ENCODE peak calls at places on chromosomes 6 and 20, in ten cellular contexts. One of them, this sample, is unnamed.

GRCh38 chr20:48738399-48739304 is 89.1 kb downstream of the PREX1 start:
- DNase-seq in HCT116: no peak
- DNase-seq in NCI-H2107: no peak
- DNase-seq in adipocyte: no peak
- DNase-seq in GM23248: no peak
- DNase-seq in right lobe of liver: no peak
- DNase-seq in SW 1271: no peak
- DNase-seq in CMK: no peak
- DNase-seq in HT-29: no peak
- DNase-seq in midbrain: no peak
- DNase-seq in this sample: peak; percentile 91

GRCh38 chr6:81734081-81734480 is 18.4 kb downstream of the TENT5A start:
- DNase-seq in HCT116: no peak
- DNase-seq in NCI-H2107: no peak
- DNase-seq in adipocyte: no peak
- DNase-seq in GM23248: no peak
- DNase-seq in right lobe of liver: no peak
- DNase-seq in SW 1271: no peak
- DNase-seq in CMK: no peak
- DNase-seq in HT-29: no peak
- DNase-seq in midbrain: no peak
- DNase-seq in this sample: no peak

GRCh38 chr6:455835-456234 is 64.3 kb downstream of the IRF4 start:
- DNase-seq in HCT116: no peak
- DNase-seq in NCI-H2107: no peak
- DNase-seq in adipocyte: no peak
- DNase-seq in GM23248: no peak
- DNase-seq in right lobe of liver: no peak
- DNase-seq in SW 1271: no peak
- DNase-seq in CMK: no peak
- DNase-seq in HT-29: no peak
- DNase-seq in midbrain: no peak
- DNase-seq in this sample: no peak

GRCh38 chr6:85493389-85493788 is 43.5 kb downstream of the NT5E start:
- DNase-seq in HCT116: no peak
- DNase-seq in NCI-H2107: no peak
- DNase-seq in adipocyte: no peak
- DNase-seq in GM23248: no peak
- DNase-seq in right lobe of liver: no peak
- DNase-seq in SW 1271: no peak
- DNase-seq in CMK: no peak
- DNase-seq in HT-29: no peak
- DNase-seq in midbrain: no peak
- DNase-seq in this sample: no peak

GRCh38 chr20:63315982-63316491 is 23.1 kb downstream of the COL20A1 start:
- DNase-seq in HCT116: no peak
- DNase-seq in NCI-H2107: no peak
- DNase-seq in adipocyte: no peak
- DNase-seq in GM23248: no peak
- DNase-seq in right lobe of liver: peak; percentile 31
- DNase-seq in SW 1271: no peak
- DNase-seq in CMK: no peak
- DNase-seq in HT-29: no peak
- DNase-seq in midbrain: no peak
- DNase-seq in this sample: no peak

GRCh38 chr6:74197310-74197709 is 501.3 kb downstream of the CD109 start:
- DNase-seq in HCT116: no peak
- DNase-seq in NCI-H2107: no peak
- DNase-seq in adipocyte: no peak
- DNase-seq in GM23248: no peak
- DNase-seq in right lobe of liver: no peak
- DNase-seq in SW 1271: no peak
- DNase-seq in CMK: no peak
- DNase-seq in HT-29: no peak
- DNase-seq in midbrain: no peak
- DNase-seq in this sample: no peak

GRCh38 chr6:105178110-105178509 is 1.7 kb downstream of the POPDC3 start:
- DNase-seq in HCT116: no peak
- DNase-seq in NCI-H2107: no peak
- DNase-seq in adipocyte: peak; percentile 73
- DNase-seq in GM23248: peak; percentile 95
- DNase-seq in right lobe of liver: no peak
- DNase-seq in SW 1271: peak; percentile 33
- DNase-seq in CMK: no peak
- DNase-seq in HT-29: no peak
- DNase-seq in midbrain: peak; percentile 13
- DNase-seq in this sample: no peak

GRCh38 chr6:15443119-15443518 is 197.2 kb downstream of the JARID2 start:
- DNase-seq in HCT116: no peak
- DNase-seq in NCI-H2107: no peak
- DNase-seq in adipocyte: peak; percentile 74
- DNase-seq in GM23248: peak; percentile 92
- DNase-seq in right lobe of liver: no peak
- DNase-seq in SW 1271: peak; percentile 36
- DNase-seq in CMK: no peak
- DNase-seq in HT-29: no peak
- DNase-seq in midbrain: no peak
- DNase-seq in this sample: no peak

GRCh38 chr6:112663705-112664104 is 316.6 kb downstream of the RFPL4B start:
- DNase-seq in HCT116: no peak
- DNase-seq in NCI-H2107: no peak
- DNase-seq in adipocyte: no peak
- DNase-seq in GM23248: peak; percentile 13
- DNase-seq in right lobe of liver: no peak
- DNase-seq in SW 1271: no peak
- DNase-seq in CMK: no peak
- DNase-seq in HT-29: no peak
- DNase-seq in midbrain: no peak
- DNase-seq in this sample: no peak

GRCh38 chr20:33909331-33909921 is 84.3 kb upstream of the RALY start:
- DNase-seq in HCT116: peak; percentile 12
- DNase-seq in NCI-H2107: peak; percentile 16
- DNase-seq in adipocyte: peak; percentile 95
- DNase-seq in GM23248: peak; percentile 78
- DNase-seq in right lobe of liver: no peak
- DNase-seq in SW 1271: peak; percentile 94
- DNase-seq in CMK: no peak
- DNase-seq in HT-29: peak; percentile 30
- DNase-seq in midbrain: no peak
- DNase-seq in this sample: no peak

GRCh38 chr20:21102691-21103311 is 3.4 kb downstream of the LINC00237 start:
- DNase-seq in HCT116: no peak
- DNase-seq in NCI-H2107: no peak
- DNase-seq in adipocyte: peak; percentile 22
- DNase-seq in GM23248: peak; percentile 41
- DNase-seq in right lobe of liver: peak; percentile 70
- DNase-seq in SW 1271: no peak
- DNase-seq in CMK: no peak
- DNase-seq in HT-29: no peak
- DNase-seq in midbrain: peak; percentile 52
- DNase-seq in this sample: peak; percentile 54

GRCh38 chr6:38035478-38035877 is 216.0 kb downstream of the ZFAND3 start:
- DNase-seq in HCT116: no peak
- DNase-seq in NCI-H2107: no peak
- DNase-seq in adipocyte: peak; percentile 59
- DNase-seq in GM23248: peak; percentile 44
- DNase-seq in right lobe of liver: no peak
- DNase-seq in SW 1271: no peak
- DNase-seq in CMK: no peak
- DNase-seq in HT-29: no peak
- DNase-seq in midbrain: no peak
- DNase-seq in this sample: no peak

GRCh38 chr6:42338573-42339218 is 113.0 kb downstream of the TRERF1 start:
- DNase-seq in HCT116: peak; percentile 83
- DNase-seq in NCI-H2107: no peak
- DNase-seq in adipocyte: peak; percentile 88
- DNase-seq in GM23248: peak; percentile 97
- DNase-seq in right lobe of liver: no peak
- DNase-seq in SW 1271: peak; percentile 86
- DNase-seq in CMK: peak; percentile 63
- DNase-seq in HT-29: peak; percentile 40
- DNase-seq in midbrain: no peak
- DNase-seq in this sample: peak; percentile 52

GRCh38 chr20:44745560-44746366 is at the start of gene KCNK15:
- DNase-seq in HCT116: no peak
- DNase-seq in NCI-H2107: no peak
- DNase-seq in adipocyte: peak; percentile 62
- DNase-seq in GM23248: peak; percentile 71
- DNase-seq in right lobe of liver: no peak
- DNase-seq in SW 1271: no peak
- DNase-seq in CMK: no peak
- DNase-seq in HT-29: no peak
- DNase-seq in midbrain: no peak
- DNase-seq in this sample: peak; percentile 66

GRCh38 chr20:33211817-33212424 is 5.2 kb upstream of the BPIFA3 start:
- DNase-seq in HCT116: peak; percentile 61
- DNase-seq in NCI-H2107: no peak
- DNase-seq in adipocyte: peak; percentile 22
- DNase-seq in GM23248: peak; percentile 53
- DNase-seq in right lobe of liver: peak; percentile 62
- DNase-seq in SW 1271: peak; percentile 87
- DNase-seq in CMK: peak; percentile 18
- DNase-seq in HT-29: peak; percentile 87
- DNase-seq in midbrain: no peak
- DNase-seq in this sample: peak; percentile 37